ENCODE peak calls at places on chromosome 11, in four cellular contexts. G, K, T and B are unnamed samples.

GRCh38 chr11:58061813-58062212 is 31.1 kb downstream of the OR6Q1 start:
- DNase-seq in G (no peak), K (peak), T (no peak), B (no peak)

GRCh38 chr11:117725048-117725734 is 71.8 kb downstream of the DSCAML1 start:
- DNase-seq in G (no peak), K (no peak), T (no peak), B (no peak)

GRCh38 chr11:59953463-59954218 is 10.2 kb upstream of the OOSP4A start:
- DNase-seq in G (no peak), K (no peak), T (no peak), B (no peak)

GRCh38 chr11:61966673-61967176 is 709 bp downstream of the FTH1 start:
- DNase-seq in G (no peak), K (peak), T (peak), B (no peak)

GRCh38 chr11:4539603-4540219 is 5.3 kb upstream of the OR52M1 start:
- DNase-seq in G (no peak), K (peak), T (peak), B (peak)

GRCh38 chr11:65274734-65275682 is 13.2 kb downstream of the POLA2 start:
- DNase-seq in G (peak), K (peak), T (peak), B (peak)

GRCh38 chr11:115201121-115201792 is 303.0 kb downstream of the CADM1 start:
- DNase-seq in G (no peak), K (peak), T (no peak), B (no peak)

GRCh38 chr11:105618343-105618955 is 8.6 kb downstream of the GRIA4 start:
- DNase-seq in G (no peak), K (no peak), T (no peak), B (no peak)

GRCh38 chr11:88501535-88501934 is 164.0 kb upstream of the CTSC start:
- DNase-seq in G (no peak), K (no peak), T (no peak), B (no peak)

GRCh38 chr11:65857500-65858353 is at the start of gene CFL1:
- DNase-seq in G (peak), K (peak), T (peak), B (peak)

GRCh38 chr11:3920148-3920852 is 64.8 kb downstream of the STIM1 start:
- DNase-seq in G (no peak), K (peak), T (no peak), B (no peak)

GRCh38 chr11:58965246-58965985 is 26.1 kb downstream of the GLYATL1 start:
- DNase-seq in G (no peak), K (peak), T (no peak), B (no peak)

GRCh38 chr11:34030386-34030785 is 21.1 kb upstream of the CAPRIN1 start:
- DNase-seq in G (no peak), K (no peak), T (no peak), B (no peak)

GRCh38 chr11:34026432-34026831 is 25.1 kb upstream of the CAPRIN1 start:
- DNase-seq in G (no peak), K (no peak), T (no peak), B (no peak)

GRCh38 chr11:34028407-34028804 is 23.1 kb upstream of the CAPRIN1 start:
- DNase-seq in G (no peak), K (peak), T (no peak), B (peak)

GRCh38 chr11:34029176-34029575 is 22.4 kb upstream of the CAPRIN1 start:
- DNase-seq in G (no peak), K (no peak), T (no peak), B (no peak)

DNA sequence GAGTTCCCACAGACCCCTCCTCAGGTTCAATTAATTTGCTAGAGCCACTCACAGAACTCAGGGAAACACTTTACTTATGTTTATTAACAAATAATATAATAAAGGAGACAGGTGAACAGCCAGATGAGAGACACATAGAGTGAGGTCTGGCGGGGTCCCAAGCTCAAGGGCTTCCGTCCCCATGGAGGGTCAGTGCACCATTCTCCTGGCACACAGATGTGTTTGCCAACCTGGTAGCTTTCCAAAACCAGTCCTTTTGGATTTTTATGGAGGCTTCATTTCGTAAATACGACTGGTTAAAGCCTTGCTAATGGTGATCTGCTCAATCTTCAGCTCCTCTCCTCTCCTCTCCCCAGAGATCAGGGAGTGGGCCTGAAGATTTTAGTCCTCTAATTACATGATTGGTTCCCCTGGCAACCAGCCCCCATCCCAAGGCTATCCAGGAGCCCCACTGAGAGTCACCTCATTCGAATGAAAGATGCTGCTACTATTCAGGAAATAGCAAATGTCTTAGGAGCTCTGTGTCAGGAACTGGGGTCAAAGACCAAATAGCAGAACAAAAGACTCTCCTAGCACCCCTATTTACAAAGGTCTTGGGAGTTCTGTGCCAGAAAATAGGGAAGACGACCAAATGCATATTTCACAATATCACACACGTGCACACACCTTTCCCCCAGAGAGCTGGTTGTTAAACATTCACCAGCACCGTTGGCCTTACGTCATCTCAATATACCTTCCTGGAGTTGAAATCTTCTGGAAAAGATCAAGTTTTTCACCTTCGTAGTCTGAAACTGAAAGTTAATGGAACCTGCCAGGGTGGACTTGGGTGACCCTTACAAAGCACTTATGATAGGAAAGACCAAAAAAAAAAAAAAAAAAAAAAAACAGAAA is 23.8 kb upstream of the CAPRIN1 start:
- DNase-seq in G (no peak), K (no peak), T (no peak), B (no peak)
- H3K27ac ChIP-seq in G (no peak), K (no peak), T (no peak), B (no peak)

GRCh38 chr11:6271598-6271997 is 12.0 kb downstream of the CCKBR start:
- DNase-seq in G (no peak), K (no peak), T (no peak), B (no peak)

GRCh38 chr11:6269994-6270393 is 10.4 kb downstream of the CCKBR start:
- DNase-seq in G (no peak), K (no peak), T (peak), B (no peak)

GRCh38 chr11:6268811-6269210 is 9.2 kb downstream of the CCKBR start:
- DNase-seq in G (no peak), K (peak), T (no peak), B (no peak)

GRCh38 chr11:6270584-6271246 is 11.1 kb downstream of the CCKBR start:
- DNase-seq in G (no peak), K (no peak), T (peak), B (no peak)

GRCh38 chr11:6273188-6273587 is 13.6 kb downstream of the CCKBR start:
- DNase-seq in G (no peak), K (no peak), T (no peak), B (peak)
- H3K27ac ChIP-seq in G (no peak), K (no peak), T (no peak), B (no peak)

DNA sequence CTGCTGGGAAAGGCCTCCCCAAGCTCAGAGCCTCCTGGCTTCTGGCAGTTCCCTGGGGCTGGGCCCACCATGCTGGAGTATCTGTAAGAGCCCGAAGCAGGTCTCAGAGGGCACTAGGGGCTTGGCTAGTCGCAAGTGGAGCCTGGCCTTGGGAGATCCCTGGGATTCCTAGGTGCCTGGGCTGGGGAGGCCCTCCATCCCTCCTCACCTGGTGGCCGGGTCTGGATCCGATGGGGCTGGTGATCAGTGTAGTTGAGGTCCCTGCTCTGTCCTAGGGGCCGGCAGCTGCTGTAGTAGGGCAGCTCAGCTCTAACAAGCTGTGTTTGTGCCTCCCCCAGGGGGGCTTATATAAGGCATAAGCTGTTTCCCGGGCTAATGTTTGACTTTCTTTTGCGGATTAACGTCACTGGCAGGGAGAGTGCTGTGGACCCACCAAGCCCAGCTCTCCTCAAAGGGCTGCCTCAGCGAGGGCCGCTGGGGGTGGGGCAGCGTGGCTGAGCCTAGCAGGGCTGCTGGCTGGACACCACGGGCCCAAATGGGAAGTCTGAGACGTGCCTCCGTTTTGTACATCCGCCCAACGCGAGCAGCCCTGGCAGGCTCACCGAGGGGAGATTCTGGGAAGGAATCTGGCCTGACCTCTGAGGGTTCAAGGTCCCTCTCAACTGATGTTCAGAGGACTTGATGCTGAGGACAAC is at the start of gene SLC22A8:
- DNase-seq in G (no peak), K (no peak), T (peak), B (no peak)
- H3K27ac ChIP-seq in G (no peak), K (no peak), T (no peak), B (no peak)

DNA sequence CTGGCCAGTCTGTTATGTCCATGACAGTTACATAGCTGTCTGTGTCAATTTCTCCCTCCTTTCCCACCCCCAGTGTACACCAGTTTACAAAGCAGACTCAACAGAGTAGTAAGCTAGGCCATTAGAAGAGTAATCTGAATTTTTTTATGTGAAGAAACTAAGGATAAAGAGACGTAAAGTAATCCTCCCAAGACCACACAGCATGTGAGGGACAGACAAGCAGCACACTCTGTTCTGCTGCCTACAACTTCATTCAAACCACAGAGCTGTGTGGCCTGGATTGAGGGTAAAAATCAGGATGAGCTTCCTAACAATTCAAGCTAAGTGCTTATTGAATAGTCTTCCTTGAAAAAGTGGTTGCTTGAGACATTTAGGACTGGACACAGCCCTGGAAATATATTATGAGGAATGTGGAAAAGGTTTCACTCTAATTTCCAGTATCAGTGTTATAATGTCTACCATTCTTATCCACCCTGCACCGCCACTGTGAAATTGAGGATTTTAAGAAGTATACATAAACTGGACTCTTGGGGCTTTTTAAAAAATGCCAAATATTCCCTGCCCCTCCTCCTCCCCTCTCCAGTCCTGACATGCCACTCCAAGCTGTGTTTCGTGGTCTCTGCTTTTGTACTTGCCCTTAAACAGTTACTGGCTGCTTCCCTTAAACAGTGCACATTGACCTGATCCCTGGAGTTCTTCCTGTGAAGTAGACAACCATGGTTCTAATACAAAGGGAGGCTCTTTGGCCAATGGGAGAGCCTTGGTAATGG is 40.9 kb downstream of the EXT2 start:
- DNase-seq in G (no peak), K (peak), T (no peak), B (no peak)
- H3K27ac ChIP-seq in G (no peak), K (no peak), T (no peak), B (no peak)